ENCODE peak calls at places on chromosomes 12 and 14, in nine cellular contexts. One of them, this sample, is unnamed. For H3K4me1, the result is how much of the 10 kb centered on the place peaks cover.

GRCh38 chr12:6229224-6229748 is 29.1 kb downstream of the CD9 start:
- DNase-seq in fibroblast of lung: no peak
- DNase-seq in heart right ventricle: no peak
- DNase-seq in stomach: peak
- DNase-seq in lung: no peak
- DNase-seq in mucosa of descending colon: peak
- DNase-seq in neuronal stem cell: no peak
- DNase-seq in PC-9: peak
- DNase-seq in NT2/D1: no peak
- DNase-seq in this sample: no peak

GRCh38 chr14:26389646-26390508 is 208.0 kb downstream of the NOVA1 start:
- DNase-seq in NT2/D1: no peak
- DNase-seq in lung: no peak
- DNase-seq in fibroblast of lung: peak
- DNase-seq in mucosa of descending colon: no peak
- DNase-seq in neuronal stem cell: no peak
- DNase-seq in heart right ventricle: no peak
- DNase-seq in stomach: no peak
- DNase-seq in PC-9: no peak
- DNase-seq in this sample: peak

GRCh38 chr12:4290011-4290790 is 16.6 kb downstream of the CCND2 start:
- DNase-seq in stomach: no peak
- DNase-seq in mucosa of descending colon: no peak
- DNase-seq in neuronal stem cell: no peak
- DNase-seq in NT2/D1: no peak
- DNase-seq in fibroblast of lung: no peak
- DNase-seq in PC-9: no peak
- DNase-seq in heart right ventricle: no peak
- DNase-seq in lung: no peak
- DNase-seq in this sample: no peak

GRCh38 chr12:3662516-3662915 is 90.4 kb downstream of the CRACR2A start:
- DNase-seq in heart right ventricle: no peak
- DNase-seq in NT2/D1: peak
- DNase-seq in fibroblast of lung: no peak
- DNase-seq in stomach: no peak
- DNase-seq in mucosa of descending colon: no peak
- DNase-seq in PC-9: no peak
- DNase-seq in neuronal stem cell: no peak
- DNase-seq in lung: no peak
- DNase-seq in this sample: no peak

GRCh38 chr12:127113945-127114344 is 1153.0 kb upstream of the TMEM132C start:
- DNase-seq in fibroblast of lung: no peak
- DNase-seq in mucosa of descending colon: no peak
- DNase-seq in PC-9: no peak
- DNase-seq in heart right ventricle: no peak
- DNase-seq in neuronal stem cell: no peak
- DNase-seq in lung: no peak
- DNase-seq in NT2/D1: peak
- DNase-seq in stomach: no peak
- DNase-seq in this sample: no peak

GRCh38 chr12:79326225-79326624 is 364.5 kb downstream of the PAWR start:
- DNase-seq in NT2/D1: no peak
- DNase-seq in heart right ventricle: no peak
- DNase-seq in mucosa of descending colon: no peak
- DNase-seq in neuronal stem cell: no peak
- DNase-seq in fibroblast of lung: no peak
- DNase-seq in stomach: no peak
- DNase-seq in PC-9: no peak
- DNase-seq in lung: no peak
- DNase-seq in this sample: no peak

GRCh38 chr12:108341356-108341755 is 2.2 kb upstream of the CMKLR1 start:
- DNase-seq in neuronal stem cell: no peak
- DNase-seq in mucosa of descending colon: no peak
- DNase-seq in PC-9: no peak
- DNase-seq in heart right ventricle: no peak
- DNase-seq in NT2/D1: no peak
- DNase-seq in lung: no peak
- DNase-seq in fibroblast of lung: no peak
- DNase-seq in stomach: no peak
- DNase-seq in this sample: no peak

GRCh38 chr12:94134226-94134795 is 14.1 kb upstream of the PLXNC1 start:
- DNase-seq in lung: no peak
- DNase-seq in NT2/D1: no peak
- DNase-seq in stomach: no peak
- DNase-seq in fibroblast of lung: peak
- DNase-seq in PC-9: peak
- DNase-seq in mucosa of descending colon: no peak
- DNase-seq in neuronal stem cell: no peak
- DNase-seq in heart right ventricle: peak
- DNase-seq in this sample: no peak

GRCh38 chr14:57747036-57747435 is 118.9 kb downstream of the SLC35F4 start:
- DNase-seq in NT2/D1: no peak
- DNase-seq in mucosa of descending colon: peak
- DNase-seq in fibroblast of lung: peak
- DNase-seq in lung: peak
- DNase-seq in neuronal stem cell: no peak
- DNase-seq in PC-9: no peak
- DNase-seq in stomach: peak
- DNase-seq in heart right ventricle: no peak
- DNase-seq in this sample: peak

GRCh38 chr14:104209985-104210520 is 71.7 kb downstream of the KIF26A start:
- DNase-seq in lung: no peak
- DNase-seq in PC-9: no peak
- DNase-seq in NT2/D1: no peak
- DNase-seq in fibroblast of lung: no peak
- DNase-seq in stomach: no peak
- DNase-seq in heart right ventricle: no peak
- DNase-seq in mucosa of descending colon: no peak
- DNase-seq in neuronal stem cell: no peak
- DNase-seq in this sample: no peak

GRCh38 chr12:34384693-34385092 is 362.4 kb downstream of the ALG10 start:
- DNase-seq in stomach: no peak
- DNase-seq in neuronal stem cell: no peak
- DNase-seq in mucosa of descending colon: no peak
- DNase-seq in NT2/D1: no peak
- DNase-seq in lung: no peak
- DNase-seq in heart right ventricle: no peak
- DNase-seq in PC-9: no peak
- DNase-seq in fibroblast of lung: no peak
- DNase-seq in this sample: no peak

GRCh38 chr14:102442241-102443211 is 67.0 kb downstream of the ANKRD9 start:
- DNase-seq in fibroblast of lung: no peak
- DNase-seq in lung: no peak
- DNase-seq in neuronal stem cell: no peak
- DNase-seq in stomach: no peak
- DNase-seq in mucosa of descending colon: peak
- DNase-seq in NT2/D1: no peak
- DNase-seq in heart right ventricle: no peak
- DNase-seq in PC-9: peak
- DNase-seq in this sample: no peak

GRCh38 chr14:61244051-61244450 is 37.1 kb downstream of the TMEM30B start:
- DNase-seq in stomach: no peak
- DNase-seq in fibroblast of lung: peak
- DNase-seq in PC-9: no peak
- DNase-seq in heart right ventricle: no peak
- DNase-seq in NT2/D1: no peak
- DNase-seq in neuronal stem cell: no peak
- DNase-seq in mucosa of descending colon: no peak
- DNase-seq in lung: no peak
- DNase-seq in this sample: no peak

GRCh38 chr14:104665663-104666522 is 23.5 kb upstream of the INF2 start:
- DNase-seq in heart right ventricle: no peak
- DNase-seq in stomach: peak
- DNase-seq in mucosa of descending colon: peak
- DNase-seq in PC-9: peak
- DNase-seq in NT2/D1: no peak
- DNase-seq in neuronal stem cell: peak
- DNase-seq in fibroblast of lung: no peak
- DNase-seq in lung: no peak
- DNase-seq in this sample: peak

GRCh38 chr12:4159851-4160250 is 113.7 kb upstream of the CCND2 start:
- DNase-seq in stomach: no peak
- DNase-seq in neuronal stem cell: no peak
- DNase-seq in PC-9: no peak
- DNase-seq in lung: no peak
- DNase-seq in fibroblast of lung: no peak
- DNase-seq in heart right ventricle: no peak
- DNase-seq in mucosa of descending colon: no peak
- DNase-seq in NT2/D1: no peak
- DNase-seq in this sample: no peak

DNA sequence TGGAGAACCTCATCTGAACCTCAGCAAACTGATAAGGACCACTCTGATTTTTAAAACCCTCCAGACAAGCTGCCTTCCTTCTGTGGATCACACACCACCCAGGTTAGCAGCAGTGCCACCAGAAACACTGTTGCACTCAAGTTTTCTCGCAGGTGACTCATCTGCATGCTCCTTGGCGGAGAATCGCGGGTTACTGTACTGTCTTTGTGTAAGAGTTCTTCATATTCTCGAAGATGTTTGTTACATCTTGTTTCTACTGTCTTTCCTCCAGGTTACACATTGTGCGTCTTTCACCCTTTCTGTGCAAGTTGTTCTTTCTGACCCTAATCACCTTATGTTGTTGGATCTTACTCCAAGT is 331.2 kb downstream of the CACNA1C start:
- DNase-seq in heart right ventricle: no peak
- DNase-seq in neuronal stem cell: no peak
- DNase-seq in PC-9: no peak
- DNase-seq in stomach: no peak
- DNase-seq in fibroblast of lung: peak
- DNase-seq in NT2/D1: no peak
- DNase-seq in lung: no peak
- DNase-seq in mucosa of descending colon: peak
- DNase-seq in this sample: no peak
- H3K4me1 ChIP-seq in heart right ventricle: half or more
- H3K4me1 ChIP-seq in neuronal stem cell: under half
- H3K4me1 ChIP-seq in PC-9: under half
- H3K4me1 ChIP-seq in stomach: under half
- H3K4me1 ChIP-seq in fibroblast of lung: under half
- H3K4me1 ChIP-seq in NT2/D1: under half
- H3K4me1 ChIP-seq in lung: under half
- H3K4me1 ChIP-seq in mucosa of descending colon: under half
- H3K4me1 ChIP-seq in this sample: under half

GRCh38 chr14:94681300-94682060 is 69.3 kb downstream of the SERPINA3 start:
- DNase-seq in neuronal stem cell: no peak
- DNase-seq in mucosa of descending colon: peak
- DNase-seq in fibroblast of lung: peak
- DNase-seq in NT2/D1: peak
- DNase-seq in PC-9: no peak
- DNase-seq in stomach: peak
- DNase-seq in lung: no peak
- DNase-seq in heart right ventricle: no peak
- DNase-seq in this sample: peak
- H3K4me1 ChIP-seq in neuronal stem cell: under half
- H3K4me1 ChIP-seq in mucosa of descending colon: under half
- H3K4me1 ChIP-seq in fibroblast of lung: under half
- H3K4me1 ChIP-seq in NT2/D1: under half
- H3K4me1 ChIP-seq in PC-9: under half
- H3K4me1 ChIP-seq in stomach: under half
- H3K4me1 ChIP-seq in lung: under half
- H3K4me1 ChIP-seq in heart right ventricle: under half
- H3K4me1 ChIP-seq in this sample: under half

GRCh38 chr14:32510815-32511214 is 181.7 kb downstream of the AKAP6 start:
- DNase-seq in neuronal stem cell: no peak
- DNase-seq in NT2/D1: no peak
- DNase-seq in PC-9: no peak
- DNase-seq in stomach: no peak
- DNase-seq in lung: no peak
- DNase-seq in heart right ventricle: no peak
- DNase-seq in fibroblast of lung: no peak
- DNase-seq in mucosa of descending colon: no peak
- DNase-seq in this sample: no peak

GRCh38 chr14:32514236-32514635 is 185.1 kb downstream of the AKAP6 start:
- DNase-seq in stomach: no peak
- DNase-seq in heart right ventricle: no peak
- DNase-seq in lung: no peak
- DNase-seq in NT2/D1: no peak
- DNase-seq in PC-9: peak
- DNase-seq in neuronal stem cell: no peak
- DNase-seq in fibroblast of lung: peak
- DNase-seq in mucosa of descending colon: no peak
- DNase-seq in this sample: no peak

GRCh38 chr14:32513571-32514009 is 184.5 kb downstream of the AKAP6 start:
- DNase-seq in mucosa of descending colon: no peak
- DNase-seq in fibroblast of lung: no peak
- DNase-seq in heart right ventricle: no peak
- DNase-seq in lung: no peak
- DNase-seq in NT2/D1: no peak
- DNase-seq in stomach: no peak
- DNase-seq in PC-9: no peak
- DNase-seq in neuronal stem cell: no peak
- DNase-seq in this sample: no peak

GRCh38 chr14:32512348-32512747 is 183.2 kb downstream of the AKAP6 start:
- DNase-seq in stomach: no peak
- DNase-seq in lung: no peak
- DNase-seq in neuronal stem cell: no peak
- DNase-seq in NT2/D1: no peak
- DNase-seq in mucosa of descending colon: no peak
- DNase-seq in fibroblast of lung: no peak
- DNase-seq in heart right ventricle: no peak
- DNase-seq in PC-9: no peak
- DNase-seq in this sample: no peak

GRCh38 chr14:32512813-32513212 is 183.7 kb downstream of the AKAP6 start:
- DNase-seq in stomach: no peak
- DNase-seq in heart right ventricle: no peak
- DNase-seq in mucosa of descending colon: no peak
- DNase-seq in lung: no peak
- DNase-seq in NT2/D1: no peak
- DNase-seq in PC-9: no peak
- DNase-seq in fibroblast of lung: no peak
- DNase-seq in neuronal stem cell: no peak
- DNase-seq in this sample: no peak
- H3K4me1 ChIP-seq in stomach: under half
- H3K4me1 ChIP-seq in heart right ventricle: under half
- H3K4me1 ChIP-seq in mucosa of descending colon: under half
- H3K4me1 ChIP-seq in lung: under half
- H3K4me1 ChIP-seq in NT2/D1: under half
- H3K4me1 ChIP-seq in PC-9: under half
- H3K4me1 ChIP-seq in fibroblast of lung: under half
- H3K4me1 ChIP-seq in neuronal stem cell: under half
- H3K4me1 ChIP-seq in this sample: under half

DNA sequence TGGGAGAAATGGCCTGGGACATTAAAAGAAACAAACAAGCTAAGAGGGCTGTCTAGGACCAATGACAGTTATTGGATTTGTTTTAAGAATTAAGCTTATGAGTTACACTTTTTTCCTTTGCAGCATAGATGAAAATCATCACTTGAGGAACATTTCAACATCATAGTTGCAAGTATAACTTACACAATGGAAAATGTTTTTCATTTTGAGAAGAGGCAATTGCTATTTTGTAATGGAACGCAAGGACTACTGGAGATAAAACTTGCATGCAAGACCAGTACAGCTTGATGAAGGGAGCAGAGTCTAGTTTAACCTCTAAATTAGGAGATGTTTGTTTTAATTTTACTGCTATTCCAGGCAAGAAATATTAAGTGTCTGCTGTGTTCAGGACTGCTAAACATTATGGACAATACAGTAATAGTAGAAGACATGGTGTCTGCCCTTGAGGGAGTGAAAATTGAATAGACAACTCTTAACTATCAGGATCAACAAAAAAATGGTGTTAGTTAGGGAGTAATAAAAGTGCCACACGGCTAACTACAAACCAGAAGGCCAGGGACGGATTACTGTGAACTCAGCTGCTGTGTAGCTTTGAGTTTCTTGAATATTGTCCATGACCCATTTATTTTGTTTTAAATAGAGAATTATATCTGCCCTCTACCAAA is 374.5 kb downstream of the RAD51B start:
- DNase-seq in neuronal stem cell: no peak
- DNase-seq in NT2/D1: no peak
- DNase-seq in fibroblast of lung: no peak
- DNase-seq in stomach: no peak
- DNase-seq in lung: no peak
- DNase-seq in mucosa of descending colon: no peak
- DNase-seq in heart right ventricle: no peak
- DNase-seq in PC-9: no peak
- DNase-seq in this sample: peak
- H3K4me1 ChIP-seq in neuronal stem cell: under half
- H3K4me1 ChIP-seq in NT2/D1: under half
- H3K4me1 ChIP-seq in fibroblast of lung: under half
- H3K4me1 ChIP-seq in stomach: under half
- H3K4me1 ChIP-seq in lung: under half
- H3K4me1 ChIP-seq in mucosa of descending colon: under half
- H3K4me1 ChIP-seq in heart right ventricle: under half
- H3K4me1 ChIP-seq in PC-9: under half
- H3K4me1 ChIP-seq in this sample: half or more

This sample was measured in body of pancreas.